ENCODE peak calls at places on chromosomes 12 and 14, in six cellular contexts. One of them, this sample, is unnamed.

GRCh38 chr14:104851896-104852663 is 13.0 kb upstream of the CEP170B start:
- DNase-seq in choroid plexus epithelial cell: no peak
- DNase-seq in RCC 7860: no peak
- DNase-seq in activated CD8-positive, alpha-beta memory T cell treated with anti-CD3 and anti-CD28 coated beads, Interleukin-2, amount 10 ng/mL, durations not matched to agents 7 days and 5 days: no peak
- DNase-seq in BJ: no peak
- DNase-seq in progenitor cell of endocrine pancreas: no peak
- DNase-seq in this sample: no peak

GRCh38 chr14:95741781-95742180 is 27.9 kb upstream of the TCL1A start:
- DNase-seq in choroid plexus epithelial cell: no peak
- DNase-seq in RCC 7860: no peak
- DNase-seq in activated CD8-positive, alpha-beta memory T cell treated with anti-CD3 and anti-CD28 coated beads, Interleukin-2, amount 10 ng/mL, durations not matched to agents 7 days and 5 days: no peak
- DNase-seq in BJ: no peak
- DNase-seq in progenitor cell of endocrine pancreas: no peak
- DNase-seq in this sample: no peak

GRCh38 chr12:109737111-109737510 is 23.5 kb downstream of the FAM222A start:
- DNase-seq in choroid plexus epithelial cell: no peak
- DNase-seq in RCC 7860: no peak
- DNase-seq in activated CD8-positive, alpha-beta memory T cell treated with anti-CD3 and anti-CD28 coated beads, Interleukin-2, amount 10 ng/mL, durations not matched to agents 7 days and 5 days: no peak
- DNase-seq in BJ: no peak
- DNase-seq in progenitor cell of endocrine pancreas: no peak
- DNase-seq in this sample: no peak

GRCh38 chr14:96042218-96042930 is 3.2 kb downstream of the C14orf132 start:
- DNase-seq in choroid plexus epithelial cell: peak
- DNase-seq in RCC 7860: no peak
- DNase-seq in activated CD8-positive, alpha-beta memory T cell treated with anti-CD3 and anti-CD28 coated beads, Interleukin-2, amount 10 ng/mL, durations not matched to agents 7 days and 5 days: no peak
- DNase-seq in BJ: peak
- DNase-seq in progenitor cell of endocrine pancreas: no peak
- DNase-seq in this sample: no peak

GRCh38 chr12:113059071-113059595 is 2.6 kb downstream of the DTX1 start:
- DNase-seq in choroid plexus epithelial cell: no peak
- DNase-seq in RCC 7860: no peak
- DNase-seq in activated CD8-positive, alpha-beta memory T cell treated with anti-CD3 and anti-CD28 coated beads, Interleukin-2, amount 10 ng/mL, durations not matched to agents 7 days and 5 days: no peak
- DNase-seq in BJ: no peak
- DNase-seq in progenitor cell of endocrine pancreas: no peak
- DNase-seq in this sample: no peak

GRCh38 chr14:101958418-101959185 is 5.8 kb upstream of the DYNC1H1 start:
- DNase-seq in choroid plexus epithelial cell: no peak
- DNase-seq in RCC 7860: no peak
- DNase-seq in activated CD8-positive, alpha-beta memory T cell treated with anti-CD3 and anti-CD28 coated beads, Interleukin-2, amount 10 ng/mL, durations not matched to agents 7 days and 5 days: no peak
- DNase-seq in BJ: no peak
- DNase-seq in progenitor cell of endocrine pancreas: no peak
- DNase-seq in this sample: no peak

GRCh38 chr12:62217466-62218194 is 42.6 kb upstream of the USP15 start:
- DNase-seq in choroid plexus epithelial cell: no peak
- DNase-seq in RCC 7860: no peak
- DNase-seq in activated CD8-positive, alpha-beta memory T cell treated with anti-CD3 and anti-CD28 coated beads, Interleukin-2, amount 10 ng/mL, durations not matched to agents 7 days and 5 days: no peak
- DNase-seq in BJ: no peak
- DNase-seq in progenitor cell of endocrine pancreas: no peak
- DNase-seq in this sample: no peak

GRCh38 chr14:37320106-37320505 is 122.4 kb downstream of the MIPOL1 start:
- DNase-seq in choroid plexus epithelial cell: no peak
- DNase-seq in RCC 7860: no peak
- DNase-seq in activated CD8-positive, alpha-beta memory T cell treated with anti-CD3 and anti-CD28 coated beads, Interleukin-2, amount 10 ng/mL, durations not matched to agents 7 days and 5 days: no peak
- DNase-seq in BJ: no peak
- DNase-seq in progenitor cell of endocrine pancreas: no peak
- DNase-seq in this sample: no peak

GRCh38 chr14:31692376-31692781 is 131.2 kb downstream of the NUBPL start:
- DNase-seq in choroid plexus epithelial cell: peak
- DNase-seq in RCC 7860: no peak
- DNase-seq in activated CD8-positive, alpha-beta memory T cell treated with anti-CD3 and anti-CD28 coated beads, Interleukin-2, amount 10 ng/mL, durations not matched to agents 7 days and 5 days: no peak
- DNase-seq in BJ: peak
- DNase-seq in progenitor cell of endocrine pancreas: no peak
- DNase-seq in this sample: no peak

GRCh38 chr14:69101331-69101826 is 51.5 kb downstream of the DCAF5 start:
- DNase-seq in choroid plexus epithelial cell: peak
- DNase-seq in RCC 7860: peak
- DNase-seq in activated CD8-positive, alpha-beta memory T cell treated with anti-CD3 and anti-CD28 coated beads, Interleukin-2, amount 10 ng/mL, durations not matched to agents 7 days and 5 days: no peak
- DNase-seq in BJ: peak
- DNase-seq in progenitor cell of endocrine pancreas: no peak
- DNase-seq in this sample: peak

GRCh38 chr14:20682435-20683124 is 1.8 kb upstream of the RNASE4 start:
- DNase-seq in choroid plexus epithelial cell: peak
- DNase-seq in RCC 7860: peak
- DNase-seq in activated CD8-positive, alpha-beta memory T cell treated with anti-CD3 and anti-CD28 coated beads, Interleukin-2, amount 10 ng/mL, durations not matched to agents 7 days and 5 days: peak
- DNase-seq in BJ: no peak
- DNase-seq in progenitor cell of endocrine pancreas: peak
- DNase-seq in this sample: peak

GRCh38 chr12:88878295-88878694 is 298.0 kb upstream of the KITLG start:
- DNase-seq in choroid plexus epithelial cell: no peak
- DNase-seq in RCC 7860: no peak
- DNase-seq in activated CD8-positive, alpha-beta memory T cell treated with anti-CD3 and anti-CD28 coated beads, Interleukin-2, amount 10 ng/mL, durations not matched to agents 7 days and 5 days: no peak
- DNase-seq in BJ: no peak
- DNase-seq in progenitor cell of endocrine pancreas: no peak
- DNase-seq in this sample: no peak

GRCh38 chr14:92143309-92143708 is 21.5 kb downstream of the CPSF2 start:
- DNase-seq in choroid plexus epithelial cell: peak
- DNase-seq in RCC 7860: no peak
- DNase-seq in activated CD8-positive, alpha-beta memory T cell treated with anti-CD3 and anti-CD28 coated beads, Interleukin-2, amount 10 ng/mL, durations not matched to agents 7 days and 5 days: no peak
- DNase-seq in BJ: no peak
- DNase-seq in progenitor cell of endocrine pancreas: no peak
- DNase-seq in this sample: no peak

GRCh38 chr14:23930742-23931141 is 22.8 kb upstream of the DHRS4 start:
- DNase-seq in choroid plexus epithelial cell: no peak
- DNase-seq in RCC 7860: no peak
- DNase-seq in activated CD8-positive, alpha-beta memory T cell treated with anti-CD3 and anti-CD28 coated beads, Interleukin-2, amount 10 ng/mL, durations not matched to agents 7 days and 5 days: no peak
- DNase-seq in BJ: no peak
- DNase-seq in progenitor cell of endocrine pancreas: no peak
- DNase-seq in this sample: no peak

This sample was measured in SK-MEL-5.